ENCODE peak calls at places on chromosome 22, in eight cellular contexts. X, M, N, L, T, K, U and I are unnamed samples.

GRCh38 chr22:38569972-38570840 is at the start of gene DMC1:
- DNase-seq in X (peak), M (peak), N (peak), L (peak), T (peak), K (peak), U (peak), I (peak)

GRCh38 chr22:47251911-47252310 is 489.5 kb downstream of the TBC1D22A start:
- DNase-seq in X (no peak), M (no peak), N (no peak), L (no peak), T (no peak), K (no peak), U (no peak), I (no peak)

GRCh38 chr22:45893516-45893915 is 83.4 kb downstream of the WNT7B start:
- DNase-seq in X (no peak), M (no peak), N (no peak), L (no peak), T (peak), K (no peak), U (peak), I (no peak)

GRCh38 chr22:25068701-25069100 is 116.2 kb downstream of the KIAA1671 start:
- DNase-seq in X (no peak), M (no peak), N (no peak), L (no peak), T (no peak), K (no peak), U (no peak), I (no peak)

GRCh38 chr22:28180804-28181203 is 261.7 kb upstream of the PITPNB start:
- DNase-seq in X (no peak), M (no peak), N (no peak), L (no peak), T (no peak), K (no peak), U (no peak), I (no peak)

GRCh38 chr22:24706050-24706449 is 68.5 kb downstream of the PIWIL3 start:
- DNase-seq in X (peak), M (peak), N (no peak), L (no peak), T (peak), K (peak), U (no peak), I (no peak)

GRCh38 chr22:28815729-28816128 is 15.4 kb upstream of the XBP1 start:
- DNase-seq in X (no peak), M (no peak), N (no peak), L (no peak), T (no peak), K (no peak), U (no peak), I (no peak)

GRCh38 chr22:46044718-46045458 is 67.9 kb upstream of the WNT7B start:
- DNase-seq in X (no peak), M (peak), N (no peak), L (no peak), T (no peak), K (peak), U (no peak), I (no peak)

GRCh38 chr22:30192427-30192826 is 54.1 kb downstream of the LIF start:
- DNase-seq in X (no peak), M (no peak), N (no peak), L (no peak), T (no peak), K (no peak), U (no peak), I (no peak)

GRCh38 chr22:30485362-30485988 is 13.7 kb upstream of the SEC14L3 start:
- DNase-seq in X (peak), M (peak), N (peak), L (no peak), T (peak), K (peak), U (peak), I (no peak)

GRCh38 chr22:30262917-30263741 is 3.5 kb downstream of the OSM start:
- DNase-seq in X (peak), M (peak), N (peak), L (no peak), T (no peak), K (peak), U (peak), I (no peak)

GRCh38 chr22:48898524-48899377 is 928.9 kb downstream of the BRD1 start:
- DNase-seq in X (no peak), M (no peak), N (peak), L (no peak), T (no peak), K (no peak), U (no peak), I (no peak)

GRCh38 chr22:32828561-32828960 is 27.1 kb downstream of the TIMP3 start:
- DNase-seq in X (no peak), M (no peak), N (no peak), L (no peak), T (no peak), K (no peak), U (no peak), I (no peak)

GRCh38 chr22:32831571-32831970 is 30.1 kb downstream of the TIMP3 start:
- DNase-seq in X (no peak), M (no peak), N (no peak), L (no peak), T (no peak), K (no peak), U (no peak), I (no peak)

GRCh38 chr22:32830957-32831356 is 29.5 kb downstream of the TIMP3 start:
- DNase-seq in X (no peak), M (no peak), N (no peak), L (no peak), T (no peak), K (no peak), U (no peak), I (no peak)

GRCh38 chr22:32829451-32829851 is 27.9 kb downstream of the TIMP3 start:
- DNase-seq in X (no peak), M (no peak), N (no peak), L (no peak), T (no peak), K (no peak), U (no peak), I (no peak)

DNA sequence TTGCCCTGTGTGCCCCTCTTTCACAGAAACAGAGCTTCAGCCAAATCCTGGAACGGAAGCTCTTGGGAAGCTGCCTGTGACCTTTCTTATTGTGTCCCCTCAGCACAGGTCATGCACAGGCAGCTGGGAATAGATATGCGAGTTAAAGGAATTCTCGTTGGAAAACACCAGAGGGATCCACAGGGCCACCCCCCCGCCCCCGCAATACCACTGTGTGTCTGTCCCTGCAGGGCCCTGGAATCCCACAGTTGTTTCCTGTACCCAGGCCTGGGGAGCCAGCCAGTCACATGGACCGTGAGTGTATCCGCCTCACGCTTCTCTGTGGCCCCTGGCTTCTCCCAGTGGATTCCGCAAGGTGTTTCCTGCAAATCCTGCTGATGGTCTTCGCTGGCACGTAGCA is 29.0 kb downstream of the TIMP3 start:
- DNase-seq in X (no peak), M (no peak), N (no peak), L (no peak), T (peak), K (no peak), U (no peak), I (no peak)
- H3K27ac ChIP-seq in X (no peak), M (no peak), N (no peak), L (peak), T (peak), K (peak), U (no peak), I (no peak)

GRCh38 chr22:42285604-42286003 is 15.2 kb upstream of the TCF20 start:
- DNase-seq in X (no peak), M (no peak), N (no peak), L (no peak), T (no peak), K (no peak), U (no peak), I (no peak)

GRCh38 chr22:42282943-42283287 is 12.5 kb upstream of the TCF20 start:
- DNase-seq in X (no peak), M (no peak), N (no peak), L (no peak), T (no peak), K (peak), U (no peak), I (no peak)

GRCh38 chr22:42283288-42284229 is 13.1 kb upstream of the TCF20 start:
- DNase-seq in X (no peak), M (peak), N (no peak), L (no peak), T (no peak), K (peak), U (no peak), I (no peak)

GRCh38 chr22:42284643-42285181 is 14.3 kb upstream of the TCF20 start:
- DNase-seq in X (no peak), M (no peak), N (no peak), L (no peak), T (no peak), K (no peak), U (no peak), I (no peak)

GRCh38 chr22:42284230-42284591 is 13.8 kb upstream of the TCF20 start:
- DNase-seq in X (no peak), M (no peak), N (no peak), L (no peak), T (no peak), K (no peak), U (no peak), I (no peak)
- H3K4me3 ChIP-seq in X (no peak), M (no peak), N (no peak), L (peak), T (no peak), K (no peak), U (no peak), I (peak)

GRCh38 chr22:19644314-19645223 is 69.7 kb upstream of the SEPTIN5 start:
- DNase-seq in X (no peak), M (no peak), N (no peak), L (no peak), T (no peak), K (no peak), U (no peak), I (no peak)
- H3K27ac ChIP-seq in X (no peak), M (no peak), N (no peak), L (no peak), T (no peak), K (no peak), U (no peak), I (no peak)

GRCh38 chr22:17007852-17008731 is at the start of gene GAB4:
- DNase-seq in X (no peak), M (peak), N (no peak), L (no peak), T (no peak), K (no peak), U (no peak), I (no peak)
- H3K4me3 ChIP-seq in X (no peak), M (peak), N (no peak), L (no peak), T (no peak), K (no peak), U (no peak), I (no peak)

GRCh38 chr22:37220543-37220968 is 8.3 kb upstream of the SSTR3 start:
- DNase-seq in X (no peak), M (no peak), N (no peak), L (no peak), T (no peak), K (peak), U (no peak), I (no peak)
- H3K27ac ChIP-seq in X (no peak), M (no peak), N (no peak), L (no peak), T (no peak), K (no peak), U (no peak), I (no peak)

DNA sequence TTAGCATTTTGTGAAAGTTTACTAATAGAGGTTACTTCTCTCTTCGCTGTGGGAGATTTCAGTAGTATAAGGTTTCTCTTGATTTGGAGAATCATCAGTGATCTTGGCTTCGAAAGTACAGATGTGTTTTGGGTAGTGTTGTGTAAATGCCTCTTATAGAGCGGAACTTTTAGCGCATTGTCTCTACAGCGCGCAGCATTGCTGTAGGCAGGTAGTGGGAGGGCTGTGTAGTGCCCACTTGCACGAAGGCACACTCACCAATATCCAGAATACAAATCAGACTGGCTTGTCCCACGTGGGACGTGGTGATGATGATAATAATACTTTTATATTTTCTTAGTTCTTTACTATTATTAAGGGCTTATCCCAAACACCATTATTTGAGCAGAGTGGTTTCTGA is 51.4 kb downstream of the FAM83F start:
- DNase-seq in X (no peak), M (no peak), N (no peak), L (no peak), T (no peak), K (no peak), U (no peak), I (no peak)
- H3K4me3 ChIP-seq in X (peak), M (peak), N (no peak), L (peak), T (no peak), K (peak), U (no peak), I (peak)